ENCODE peak calls at places on chromosomes 3 and 15, in eight cellular contexts. P is hypothalamus, Z is hepatic stellate cell, B is ureter, G is frontal cortex, F is endothelial cell, X is Daoy, R is thoracic aorta. E is an unnamed sample.

GRCh38 chr15:67189326-67190051 is 65.0 kb downstream of the AAGAB start:
- DNase-seq in Z (no peak), R (peak), X (peak), G (no peak), F (no peak), B (no peak), P (no peak), E (no peak)

GRCh38 chr3:47556351-47556750 is 22.3 kb downstream of the CSPG5 start:
- DNase-seq in Z (no peak), R (no peak), B (no peak), P (no peak), G (no peak), F (no peak), X (no peak), E (no peak)

GRCh38 chr15:32716960-32717289 is 879 bp upstream of the GREM1 start:
- DNase-seq in P (no peak), G (no peak), X (no peak), B (no peak), R (no peak), F (no peak), Z (no peak), E (no peak)

GRCh38 chr3:21894459-21895083 is 143.6 kb upstream of the ZNF385D start:
- DNase-seq in B (no peak), G (no peak), P (no peak), R (no peak), F (no peak), X (no peak), Z (no peak), E (no peak)

GRCh38 chr15:64311566-64311965 is 44.4 kb downstream of the CSNK1G1 start:
- DNase-seq in X (no peak), P (no peak), G (no peak), F (no peak), Z (no peak), B (no peak), R (no peak), E (no peak)

GRCh38 chr3:14861451-14862302 is 42.9 kb downstream of the FGD5 start:
- DNase-seq in P (no peak), Z (no peak), G (no peak), X (no peak), R (no peak), B (no peak), F (no peak), E (no peak)

GRCh38 chr15:39266882-39267281 is 314.0 kb upstream of the THBS1 start:
- DNase-seq in X (no peak), G (no peak), R (no peak), B (no peak), F (no peak), P (no peak), Z (no peak), E (no peak)

GRCh38 chr15:63015618-63016017 is 26.9 kb upstream of the TPM1 start:
- DNase-seq in F (no peak), X (peak), G (no peak), B (no peak), P (no peak), Z (peak), R (no peak), E (no peak)

E was measured in K562.